ENCODE peak calls at places on chromosomes 5 and 9, in four cellular contexts. V is H1, W is K562, T is HCT116. C is an unnamed sample.

GRCh38 chr5:40813698-40814281 is 15.6 kb upstream of the PRKAA1 start:
- DNase-seq in V (no peak), W (no peak), T (no peak), C (no peak)

GRCh38 chr5:173878224-173878967 is 9.8 kb upstream of the CPEB4 start:
- DNase-seq in V (no peak), W (no peak), T (no peak), C (no peak)

GRCh38 chr9:72363908-72364678 is 915 bp downstream of the ZFAND5 start:
- DNase-seq in V (peak), W (peak), T (no peak), C (no peak)

GRCh38 chr5:159571501-159572244 is 241.4 kb upstream of the IL12B start:
- DNase-seq in V (no peak), W (no peak), T (peak), C (no peak)

GRCh38 chr5:121963409-121963808 is 1.6 kb downstream of the SRFBP1 start:
- DNase-seq in V (no peak), W (no peak), T (no peak), C (no peak)

GRCh38 chr9:29211681-29212589 is 1638.7 kb upstream of the C9orf72 start:
- DNase-seq in V (peak), W (no peak), T (no peak), C (peak)

GRCh38 chr9:137168907-137169763 is 716 bp downstream of the LRRC26 start:
- DNase-seq in V (peak), W (peak), T (peak), C (peak)

GRCh38 chr5:113268232-113268631 is 166.6 kb downstream of the TSSK1B start:
- DNase-seq in V (no peak), W (no peak), T (no peak), C (no peak)

GRCh38 chr5:181008136-181008535 is 19.5 kb downstream of the BTNL3 start:
- DNase-seq in V (no peak), W (peak), T (no peak), C (no peak)

GRCh38 chr9:86368871-86369521 is 14.8 kb upstream of the TUT7 start:
- DNase-seq in V (no peak), W (no peak), T (no peak), C (no peak)

GRCh38 chr9:21770877-21771560 is 31.4 kb upstream of the MTAP start:
- DNase-seq in V (no peak), W (no peak), T (peak), C (no peak)

GRCh38 chr5:1728846-1729245 is 70.8 kb downstream of the MRPL36 start:
- DNase-seq in V (peak), W (peak), T (no peak), C (no peak)

GRCh38 chr9:710951-711745 is 130.3 kb upstream of the DMRT1 start:
- DNase-seq in V (no peak), W (no peak), T (no peak), C (no peak)

GRCh38 chr5:150141544-150142188 is 14.0 kb downstream of the PDGFRB start:
- DNase-seq in V (no peak), W (no peak), T (no peak), C (no peak)

GRCh38 chr9:8188720-8189407 is 389.3 kb upstream of the DMAC1 start:
- DNase-seq in V (no peak), W (no peak), T (no peak), C (no peak)

GRCh38 chr9:14313951-14314423 is at the start of gene NFIB:
- DNase-seq in V (peak), W (peak), T (no peak), C (peak)

GRCh38 chr5:92907914-92908606 is 673.0 kb downstream of the NR2F1-AS1 start:
- DNase-seq in V (no peak), W (no peak), T (no peak), C (no peak)

GRCh38 chr9:7983361-7983974 is 183.9 kb upstream of the DMAC1 start:
- DNase-seq in V (no peak), W (no peak), T (no peak), C (no peak)

GRCh38 chr9:97889941-97890557 is 32.3 kb downstream of the TRMO start:
- DNase-seq in V (peak), W (peak), T (no peak), C (no peak)

GRCh38 chr9:126050605-126050990 is 276.0 kb upstream of the MVB12B start:
- DNase-seq in V (no peak), W (no peak), T (no peak), C (no peak)

GRCh38 chr9:111762546-111762945 is 32.2 kb downstream of the SHOC1 start:
- DNase-seq in V (no peak), W (no peak), T (no peak), C (no peak)

GRCh38 chr9:27272103-27272502 is 24.8 kb downstream of the EQTN start:
- DNase-seq in V (no peak), W (no peak), T (no peak), C (no peak)

GRCh38 chr5:147966829-147967228 is 60.5 kb upstream of the C5orf46 start:
- DNase-seq in V (no peak), W (no peak), T (no peak), C (no peak)

GRCh38 chr9:99822096-99822595 is 461 bp downstream of the NR4A3 start:
- DNase-seq in V (peak), W (no peak), T (no peak), C (no peak)

GRCh38 chr5:128083811-128084227 is 253 bp downstream of the SLC12A2 start:
- DNase-seq in V (peak), W (no peak), T (no peak), C (no peak)

GRCh38 chr9:91416086-91416712 is 7.4 kb downstream of the NFIL3 start:
- DNase-seq in V (no peak), W (no peak), T (no peak), C (no peak)

GRCh38 chr9:125428060-125428481 is 166.4 kb downstream of the GAPVD1 start:
- DNase-seq in V (peak), W (peak), T (peak), C (no peak)

GRCh38 chr9:89952401-89952800 is 347.6 kb downstream of the GADD45G start:
- DNase-seq in V (no peak), W (no peak), T (no peak), C (no peak)

DNA sequence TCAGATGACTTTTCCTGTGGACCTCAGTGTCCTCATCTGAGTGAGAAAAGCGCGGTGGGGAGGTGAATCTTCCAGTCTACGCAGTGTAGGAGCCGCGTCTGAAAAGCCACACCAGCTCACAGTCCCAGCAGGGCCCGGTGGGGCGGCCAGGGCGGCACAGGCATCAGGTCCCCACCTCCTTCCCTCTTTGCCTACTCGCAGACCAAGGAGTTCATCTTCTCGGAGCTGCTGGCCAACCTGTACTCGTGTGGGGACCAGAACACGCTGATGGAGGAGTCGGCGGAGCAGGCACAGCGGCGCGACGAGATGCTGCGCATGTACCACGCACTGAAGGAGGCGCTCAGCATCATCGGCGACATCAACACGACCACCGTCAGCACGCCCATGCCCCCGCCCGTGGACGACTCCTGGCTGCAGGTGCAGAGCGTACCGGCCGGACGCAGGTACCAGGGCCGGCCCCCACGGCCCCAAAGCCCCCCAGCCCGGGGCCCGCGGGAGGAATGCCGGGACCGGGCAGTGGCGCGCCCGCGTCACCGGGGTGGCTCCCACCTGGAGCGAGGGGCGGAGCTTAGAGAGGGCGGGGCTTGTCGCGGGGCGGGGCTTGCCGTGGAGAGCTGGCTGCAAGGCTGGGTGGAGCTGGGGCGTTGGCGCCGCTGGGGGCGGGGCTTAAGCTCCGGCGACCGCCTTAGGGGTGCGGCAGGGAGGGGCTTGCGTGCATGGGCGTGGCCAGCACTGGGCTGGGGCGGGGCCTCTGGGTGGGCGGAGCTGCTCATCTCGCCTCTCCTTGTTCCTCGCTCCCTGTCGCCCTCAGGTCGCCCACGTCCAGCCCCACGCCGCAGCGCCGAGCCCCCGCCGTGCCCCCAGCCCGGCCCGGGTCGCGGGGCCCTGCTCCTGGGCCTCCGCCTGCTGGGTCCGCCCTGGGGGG is 25.6 kb downstream of the GOLGA2 start:
- DNase-seq in V (peak), W (peak), T (peak), C (peak)
- H3K9ac ChIP-seq in V (no peak), W (peak), T (peak), C (no peak)

DNA sequence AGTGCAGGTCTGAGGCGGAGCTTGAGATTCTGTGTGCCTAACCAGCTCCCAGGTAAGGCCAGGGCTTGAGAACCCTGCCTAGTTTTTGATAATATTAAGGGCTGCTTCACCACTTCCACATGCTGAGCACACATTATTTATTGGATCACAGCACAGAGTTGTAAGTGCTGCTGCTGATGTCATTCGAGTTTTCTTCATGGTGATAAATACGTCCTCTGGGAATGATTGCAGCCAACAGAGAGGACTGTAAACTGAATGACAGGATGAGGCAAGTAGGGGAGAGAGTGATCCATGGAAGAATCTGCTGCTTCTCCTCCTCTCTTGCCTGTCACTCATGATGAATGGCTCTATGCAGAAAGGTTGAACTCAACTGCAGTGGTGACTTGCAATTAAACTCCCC is 77.9 kb upstream of the VPS13A start:
- DNase-seq in V (no peak), W (no peak), T (no peak), C (no peak)
- TF ChIP-seq YY1 in V (no peak), W (no peak), T (no peak), C (no peak)

DNA sequence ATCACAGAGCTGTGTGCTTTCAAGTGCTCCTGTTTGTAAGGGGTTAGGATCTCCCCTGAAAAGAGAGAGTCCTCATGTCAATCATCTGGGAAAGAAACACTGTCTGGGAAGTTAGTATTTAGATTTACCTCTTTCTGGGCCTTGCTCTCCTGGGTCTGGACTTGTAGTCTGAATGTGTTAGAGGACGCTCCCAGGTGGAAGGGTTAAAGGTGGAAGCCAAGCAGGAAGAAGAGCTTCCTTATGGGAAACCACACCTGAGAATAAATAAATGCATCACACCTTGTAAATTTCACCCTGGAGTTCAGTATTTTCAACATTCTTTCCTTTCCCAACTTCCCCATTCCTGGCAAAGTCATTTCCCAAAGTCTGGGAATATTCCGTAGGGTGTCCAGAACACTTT is 1.3 kb downstream of the PLGRKT start:
- DNase-seq in V (no peak), W (no peak), T (no peak), C (no peak)
- H3K9ac ChIP-seq in V (no peak), W (no peak), T (peak), C (no peak)

DNA sequence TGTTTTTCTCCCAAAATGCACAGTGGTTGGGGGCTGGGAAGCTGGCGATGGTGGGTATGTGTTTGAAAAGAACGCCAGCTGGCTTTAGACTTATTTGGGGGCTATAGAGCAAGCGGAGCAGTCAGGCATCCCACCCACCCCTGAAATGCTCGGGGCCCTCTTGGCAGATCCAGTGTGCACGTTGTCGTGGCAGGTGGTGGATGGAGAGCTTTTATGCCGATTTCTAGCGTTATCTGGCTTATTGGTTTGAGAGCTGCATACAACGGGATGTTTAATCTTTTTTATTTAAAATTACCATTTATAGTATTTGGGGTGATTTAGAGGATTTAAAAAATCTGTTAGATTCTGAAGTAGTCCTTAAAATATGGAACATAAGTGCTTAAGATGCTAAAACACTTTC is 8.1 kb downstream of the BASP1 start:
- DNase-seq in V (no peak), W (no peak), T (no peak), C (no peak)
- TF ChIP-seq YY1 in V (no peak), W (no peak), T (no peak), C (no peak)

DNA sequence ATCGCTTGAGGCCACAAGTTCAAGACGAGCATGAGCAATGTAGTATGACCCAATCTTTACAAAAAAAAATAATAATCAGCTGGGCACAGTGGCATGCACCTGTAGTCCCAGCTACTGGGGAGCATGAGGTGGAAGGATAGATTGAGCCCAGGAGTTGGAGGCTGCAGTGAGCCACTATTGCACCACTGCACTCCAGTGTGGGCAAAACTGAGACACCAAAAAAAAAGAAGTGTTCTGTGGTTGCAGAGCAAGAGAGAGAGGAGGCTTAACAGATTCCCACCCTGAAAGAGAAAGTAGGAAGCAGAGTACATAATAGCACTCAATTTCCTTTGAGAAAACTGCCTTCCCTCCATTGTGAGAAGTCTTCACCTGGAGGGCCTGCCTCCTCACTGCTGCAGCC is 52.6 kb downstream of the ALDH7A1 start:
- DNase-seq in V (peak), W (no peak), T (no peak), C (no peak)
- H3K9ac ChIP-seq in V (no peak), W (peak), T (no peak), C (no peak)

GRCh38 chr9:19074229-19074628 is 25.0 kb downstream of the RRAGA start:
- DNase-seq in V (no peak), W (no peak), T (no peak), C (no peak)

DNA sequence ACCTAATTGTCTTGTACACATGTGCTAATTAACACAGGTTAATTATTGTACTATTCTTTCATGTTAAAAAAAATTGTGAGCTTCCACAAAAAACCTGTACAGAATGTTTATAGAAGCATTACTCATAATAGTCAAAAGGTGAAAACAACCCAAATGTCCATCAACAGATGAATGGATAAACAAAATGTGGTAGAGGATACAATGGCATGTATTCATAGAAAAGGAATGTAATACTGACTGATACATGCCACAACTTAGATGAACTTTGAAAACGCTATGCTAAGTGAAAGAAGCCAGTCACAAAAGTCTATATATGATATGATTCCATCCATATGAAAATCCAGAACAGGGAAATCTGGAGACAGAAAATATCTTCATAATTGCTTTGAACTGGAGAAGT is 25.6 kb downstream of the RRAGA start:
- DNase-seq in V (no peak), W (no peak), T (no peak), C (no peak)
- TF ChIP-seq YY1 in V (no peak), W (no peak), T (no peak), C (no peak)

DNA sequence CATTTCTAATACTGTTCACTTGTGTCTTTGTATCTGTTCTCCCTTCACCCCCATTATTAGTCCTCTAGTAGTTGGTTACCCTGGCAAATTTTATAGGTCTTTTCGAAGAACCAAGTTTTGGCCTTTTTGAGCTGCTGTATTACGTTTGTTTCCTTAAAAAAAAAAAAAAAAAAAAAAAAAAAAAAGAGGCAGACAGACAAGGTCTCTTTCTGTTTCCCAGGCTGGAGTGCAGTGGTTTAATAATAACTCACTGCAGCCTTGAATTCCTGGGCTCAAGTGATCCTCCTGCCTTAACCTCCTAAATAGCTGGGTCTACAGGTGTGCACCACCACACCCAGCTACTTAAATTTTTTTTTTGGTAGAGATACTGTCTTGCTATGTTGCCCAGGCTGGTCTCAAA is 20.9 kb downstream of the DDX4 start:
- DNase-seq in V (no peak), W (no peak), T (no peak), C (no peak)
- H3K9ac ChIP-seq in V (no peak), W (no peak), T (no peak), C (no peak)